ENCODE peak calls at places on chromosomes 12 and 14, in six cellular contexts. Y, L, C, D, Z and I are unnamed samples.

GRCh38 chr14:95519699-95520098 is 3.2 kb upstream of the SYNE3 start:
- DNase-seq in D (peak; percentile 90), L (peak; percentile 86), C (no peak), Y (peak; percentile 73), Z (no peak), I (peak; percentile 57)

GRCh38 chr12:127230843-127231260 is 1036.1 kb upstream of the TMEM132C start:
- DNase-seq in Z (no peak), C (no peak), L (no peak), D (no peak), Y (no peak), I (no peak)

GRCh38 chr12:18752947-18753346 is 15.0 kb downstream of the CAPZA3 start:
- DNase-seq in C (no peak), D (no peak), Z (no peak), Y (no peak), L (no peak), I (no peak)

GRCh38 chr14:100980823-100981222 is 77.3 kb upstream of the RTL1 start:
- DNase-seq in D (no peak), L (no peak), Y (no peak), Z (no peak), C (no peak), I (no peak)

GRCh38 chr14:72699852-72700257 is 194.0 kb downstream of the DPF3 start:
- DNase-seq in Y (peak; percentile 35), L (peak; percentile 69), D (no peak), C (no peak), Z (no peak), I (no peak)

GRCh38 chr12:103840399-103840880 is 594 bp downstream of the NT5DC3 start:
- DNase-seq in L (peak; percentile 65), Y (no peak), Z (no peak), D (peak; percentile 36), C (no peak), I (peak; percentile 29)

GRCh38 chr14:68444449-68445168 is 348.3 kb downstream of the ZFP36L1 start:
- DNase-seq in Z (no peak), Y (no peak), L (no peak), D (peak; percentile 62), C (no peak), I (peak; percentile 61)

GRCh38 chr12:107519906-107520859 is 165.4 kb upstream of the PWP1 start:
- DNase-seq in Y (no peak), C (no peak), L (no peak), D (no peak), Z (no peak), I (peak; percentile 81)

GRCh38 chr14:94441531-94442205 is 10.9 kb downstream of the SERPINA11 start:
- DNase-seq in D (no peak), Y (no peak), Z (no peak), C (no peak), L (no peak), I (no peak)
- TF ChIP-seq CTCF in D (no peak), Y (no peak), Z (no peak), C (no peak), L (no peak), I (no peak)

GRCh38 chr12:105358789-105359188 is 28.3 kb downstream of the C12orf75 start:
- DNase-seq in Y (no peak), L (no peak), Z (no peak), C (peak; percentile 45), D (no peak), I (no peak)
- H3K27ac ChIP-seq in Y (no peak overlapping the region), L (peak overlapping the region; percentile 36), Z (no peak overlapping the region), C (peak overlapping the region; percentile 67), D (no peak overlapping the region), I (no peak overlapping the region)

DNA sequence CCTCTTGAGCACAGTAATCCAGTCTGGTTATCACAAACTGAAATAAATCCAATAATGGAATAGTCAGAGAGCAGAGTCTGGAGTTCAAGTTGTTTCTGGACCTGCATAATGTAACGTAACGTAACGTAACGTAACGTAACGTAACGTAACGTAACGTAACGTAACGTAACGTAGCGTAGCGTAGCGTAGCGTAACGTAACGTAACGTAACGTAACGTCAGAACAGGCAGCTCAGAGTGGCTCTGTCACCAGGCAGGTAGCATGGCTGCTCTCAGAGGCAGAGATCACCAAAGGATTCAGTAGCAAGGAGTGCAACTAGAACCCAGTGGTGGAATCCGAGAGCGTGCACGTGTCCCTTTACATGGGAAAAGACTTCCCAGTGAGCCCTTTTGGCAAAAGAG is 85.7 kb upstream of the USP44 start:
- DNase-seq in C (no peak), Y (no peak), L (no peak), Z (no peak), D (no peak), I (no peak)
- H3K4me1 ChIP-seq in C (no peaks in the 10 kb centered on the region), Y (peaks cover 4% of the 10 kb centered on the region), L (peaks cover 5% of the 10 kb centered on the region), Z (no peaks in the 10 kb centered on the region), D (no peaks in the 10 kb centered on the region), I (peaks cover 24% of the 10 kb centered on the region)

GRCh38 chr12:117331691-117332090 is 29.7 kb downstream of the NOS1 start:
- DNase-seq in C (no peak), Z (no peak), L (no peak), Y (no peak), D (no peak), I (no peak)

GRCh38 chr12:117329756-117330155 is 31.7 kb downstream of the NOS1 start:
- DNase-seq in Z (no peak), Y (no peak), L (no peak), D (no peak), C (no peak), I (no peak)

GRCh38 chr12:117328556-117329100 is 32.8 kb downstream of the NOS1 start:
- DNase-seq in Z (no peak), D (no peak), Y (no peak), C (no peak), L (no peak), I (no peak)

GRCh38 chr12:117333331-117334000 is 28.0 kb downstream of the NOS1 start:
- DNase-seq in L (no peak), C (no peak), Z (no peak), D (no peak), Y (no peak), I (no peak)

GRCh38 chr12:117330441-117331113 is 30.8 kb downstream of the NOS1 start:
- DNase-seq in L (no peak), Z (no peak), D (no peak), C (no peak), Y (no peak), I (no peak)
- TF ChIP-seq CTCF in L (no peak), Z (no peak), D (no peak), C (no peak), Y (no peak), I (no peak)